ENCODE peak calls at places on chromosomes 7 and 10, in ten cellular contexts. One of them, this sample, is unnamed.

GRCh38 chr7:24025094-24025493 is 258.9 kb upstream of the NPY start:
- DNase-seq in HFF-Myc: no peak
- DNase-seq in CD8-positive, alpha-beta T cell: no peak
- DNase-seq in hepatocyte: no peak
- DNase-seq in prostate gland: no peak
- DNase-seq in fibroblast of lung: peak; percentile 44
- DNase-seq in coronary artery: no peak
- DNase-seq in AG04450: peak; percentile 29
- DNase-seq in GM23248: peak; percentile 2
- DNase-seq in choroid plexus epithelial cell: peak; percentile 27
- DNase-seq in this sample: peak; percentile 13

GRCh38 chr7:21967500-21968099 is 21.9 kb upstream of the CDCA7L start:
- DNase-seq in HFF-Myc: no peak
- DNase-seq in CD8-positive, alpha-beta T cell: peak; percentile 21
- DNase-seq in hepatocyte: no peak
- DNase-seq in prostate gland: no peak
- DNase-seq in fibroblast of lung: peak; percentile 11
- DNase-seq in coronary artery: no peak
- DNase-seq in AG04450: no peak
- DNase-seq in GM23248: no peak
- DNase-seq in choroid plexus epithelial cell: peak; percentile 83
- DNase-seq in this sample: no peak

GRCh38 chr10:45376364-45376801 is 2.4 kb downstream of the ALOX5 start:
- DNase-seq in HFF-Myc: no peak
- DNase-seq in CD8-positive, alpha-beta T cell: no peak
- DNase-seq in hepatocyte: peak; percentile 39
- DNase-seq in prostate gland: no peak
- DNase-seq in fibroblast of lung: no peak
- DNase-seq in coronary artery: no peak
- DNase-seq in AG04450: no peak
- DNase-seq in GM23248: no peak
- DNase-seq in choroid plexus epithelial cell: no peak
- DNase-seq in this sample: no peak

GRCh38 chr7:78020131-78020873 is 221.7 kb downstream of the PHTF2 start:
- DNase-seq in HFF-Myc: peak; percentile 70
- DNase-seq in CD8-positive, alpha-beta T cell: peak; percentile 18
- DNase-seq in hepatocyte: peak; percentile 85
- DNase-seq in prostate gland: peak; percentile 75
- DNase-seq in fibroblast of lung: peak; percentile 77
- DNase-seq in coronary artery: peak; percentile 76
- DNase-seq in AG04450: peak; percentile 72
- DNase-seq in GM23248: peak; percentile 92
- DNase-seq in choroid plexus epithelial cell: peak; percentile 91
- DNase-seq in this sample: peak; percentile 59

GRCh38 chr10:63699785-63700184 is 178.6 kb downstream of the REEP3 start:
- DNase-seq in HFF-Myc: no peak
- DNase-seq in CD8-positive, alpha-beta T cell: no peak
- DNase-seq in hepatocyte: no peak
- DNase-seq in prostate gland: no peak
- DNase-seq in fibroblast of lung: peak; percentile 75
- DNase-seq in coronary artery: no peak
- DNase-seq in AG04450: no peak
- DNase-seq in GM23248: peak; percentile 76
- DNase-seq in choroid plexus epithelial cell: peak; percentile 76
- DNase-seq in this sample: no peak

GRCh38 chr7:107972986-107973385 is 30.0 kb downstream of the LAMB1 start:
- DNase-seq in HFF-Myc: no peak
- DNase-seq in CD8-positive, alpha-beta T cell: no peak
- DNase-seq in hepatocyte: no peak
- DNase-seq in prostate gland: peak; percentile 59
- DNase-seq in fibroblast of lung: no peak
- DNase-seq in coronary artery: no peak
- DNase-seq in AG04450: no peak
- DNase-seq in GM23248: no peak
- DNase-seq in choroid plexus epithelial cell: peak; percentile 60
- DNase-seq in this sample: no peak

GRCh38 chr10:133318494-133319127 is 9.9 kb downstream of the ZNF511 start:
- DNase-seq in HFF-Myc: no peak
- DNase-seq in CD8-positive, alpha-beta T cell: peak; percentile 73
- DNase-seq in hepatocyte: peak; percentile 83
- DNase-seq in prostate gland: no peak
- DNase-seq in fibroblast of lung: peak; percentile 46
- DNase-seq in coronary artery: no peak
- DNase-seq in AG04450: no peak
- DNase-seq in GM23248: peak; percentile 77
- DNase-seq in choroid plexus epithelial cell: peak; percentile 60
- DNase-seq in this sample: no peak

GRCh38 chr10:7950981-7951847 is 103.3 kb upstream of the GATA3 start:
- DNase-seq in HFF-Myc: no peak
- DNase-seq in CD8-positive, alpha-beta T cell: no peak
- DNase-seq in hepatocyte: no peak
- DNase-seq in prostate gland: no peak
- DNase-seq in fibroblast of lung: peak; percentile 59
- DNase-seq in coronary artery: no peak
- DNase-seq in AG04450: peak; percentile 59
- DNase-seq in GM23248: peak; percentile 42
- DNase-seq in choroid plexus epithelial cell: peak; percentile 37
- DNase-seq in this sample: no peak

GRCh38 chr7:73972614-73973013 is 55.4 kb upstream of the ELN start:
- DNase-seq in HFF-Myc: no peak
- DNase-seq in CD8-positive, alpha-beta T cell: no peak
- DNase-seq in hepatocyte: no peak
- DNase-seq in prostate gland: no peak
- DNase-seq in fibroblast of lung: no peak
- DNase-seq in coronary artery: no peak
- DNase-seq in AG04450: no peak
- DNase-seq in GM23248: no peak
- DNase-seq in choroid plexus epithelial cell: no peak
- DNase-seq in this sample: no peak

GRCh38 chr7:155448632-155449007 is 9.3 kb upstream of the EN2 start:
- DNase-seq in HFF-Myc: no peak
- DNase-seq in CD8-positive, alpha-beta T cell: no peak
- DNase-seq in hepatocyte: no peak
- DNase-seq in prostate gland: no peak
- DNase-seq in fibroblast of lung: no peak
- DNase-seq in coronary artery: no peak
- DNase-seq in AG04450: no peak
- DNase-seq in GM23248: no peak
- DNase-seq in choroid plexus epithelial cell: no peak
- DNase-seq in this sample: no peak
- H3K4me3 ChIP-seq in HFF-Myc: no peak overlapping the region
- H3K4me3 ChIP-seq in CD8-positive, alpha-beta T cell: no peak overlapping the region
- H3K4me3 ChIP-seq in hepatocyte: no peak overlapping the region
- H3K4me3 ChIP-seq in prostate gland: no peak overlapping the region
- H3K4me3 ChIP-seq in fibroblast of lung: no peak overlapping the region
- H3K4me3 ChIP-seq in coronary artery: no peak overlapping the region
- H3K4me3 ChIP-seq in AG04450: no peak overlapping the region
- H3K4me3 ChIP-seq in GM23248: no peak overlapping the region
- H3K4me3 ChIP-seq in choroid plexus epithelial cell: no peak overlapping the region
- H3K4me3 ChIP-seq in this sample: no peak overlapping the region

GRCh38 chr7:1665721-1666250 is 4.3 kb upstream of the ELFN1 start:
- DNase-seq in HFF-Myc: no peak
- DNase-seq in CD8-positive, alpha-beta T cell: no peak
- DNase-seq in hepatocyte: peak; percentile 49
- DNase-seq in prostate gland: no peak
- DNase-seq in fibroblast of lung: peak; percentile 38
- DNase-seq in coronary artery: peak; percentile 57
- DNase-seq in AG04450: no peak
- DNase-seq in GM23248: peak; percentile 65
- DNase-seq in choroid plexus epithelial cell: peak; percentile 18
- DNase-seq in this sample: no peak
- H3K4me3 ChIP-seq in HFF-Myc: peak overlapping the region; percentile 7
- H3K4me3 ChIP-seq in CD8-positive, alpha-beta T cell: peak overlapping the region; percentile 19
- H3K4me3 ChIP-seq in hepatocyte: no peak overlapping the region
- H3K4me3 ChIP-seq in prostate gland: peak overlapping the region; percentile 31
- H3K4me3 ChIP-seq in fibroblast of lung: no peak overlapping the region
- H3K4me3 ChIP-seq in coronary artery: peak overlapping the region; percentile 80
- H3K4me3 ChIP-seq in AG04450: peak overlapping the region; percentile 20
- H3K4me3 ChIP-seq in GM23248: peak overlapping the region; percentile 67
- H3K4me3 ChIP-seq in choroid plexus epithelial cell: peak overlapping the region; percentile 14
- H3K4me3 ChIP-seq in this sample: peak overlapping the region; percentile 54

GRCh38 chr7:111029574-111030357 is 61.2 kb upstream of the LRRN3 start:
- DNase-seq in HFF-Myc: peak; percentile 12
- DNase-seq in CD8-positive, alpha-beta T cell: peak; percentile 42
- DNase-seq in hepatocyte: peak; percentile 33
- DNase-seq in prostate gland: no peak
- DNase-seq in fibroblast of lung: peak; percentile 64
- DNase-seq in coronary artery: no peak
- DNase-seq in AG04450: no peak
- DNase-seq in GM23248: peak; percentile 55
- DNase-seq in choroid plexus epithelial cell: peak; percentile 64
- DNase-seq in this sample: no peak
- H3K4me3 ChIP-seq in HFF-Myc: no peak overlapping the region
- H3K4me3 ChIP-seq in CD8-positive, alpha-beta T cell: no peak overlapping the region
- H3K4me3 ChIP-seq in hepatocyte: no peak overlapping the region
- H3K4me3 ChIP-seq in prostate gland: no peak overlapping the region
- H3K4me3 ChIP-seq in fibroblast of lung: no peak overlapping the region
- H3K4me3 ChIP-seq in coronary artery: no peak overlapping the region
- H3K4me3 ChIP-seq in AG04450: no peak overlapping the region
- H3K4me3 ChIP-seq in GM23248: peak overlapping the region; percentile 2
- H3K4me3 ChIP-seq in choroid plexus epithelial cell: no peak overlapping the region
- H3K4me3 ChIP-seq in this sample: no peak overlapping the region

GRCh38 chr7:44891791-44892190 is 6.5 kb upstream of the PURB start:
- DNase-seq in HFF-Myc: no peak
- DNase-seq in CD8-positive, alpha-beta T cell: no peak
- DNase-seq in hepatocyte: no peak
- DNase-seq in prostate gland: no peak
- DNase-seq in fibroblast of lung: no peak
- DNase-seq in coronary artery: no peak
- DNase-seq in AG04450: no peak
- DNase-seq in GM23248: no peak
- DNase-seq in choroid plexus epithelial cell: no peak
- DNase-seq in this sample: no peak

GRCh38 chr7:44898059-44898458 is 12.7 kb upstream of the PURB start:
- DNase-seq in HFF-Myc: no peak
- DNase-seq in CD8-positive, alpha-beta T cell: no peak
- DNase-seq in hepatocyte: no peak
- DNase-seq in prostate gland: no peak
- DNase-seq in fibroblast of lung: no peak
- DNase-seq in coronary artery: no peak
- DNase-seq in AG04450: no peak
- DNase-seq in GM23248: no peak
- DNase-seq in choroid plexus epithelial cell: no peak
- DNase-seq in this sample: no peak

GRCh38 chr7:44894881-44895600 is 9.7 kb upstream of the PURB start:
- DNase-seq in HFF-Myc: no peak
- DNase-seq in CD8-positive, alpha-beta T cell: no peak
- DNase-seq in hepatocyte: no peak
- DNase-seq in prostate gland: no peak
- DNase-seq in fibroblast of lung: no peak
- DNase-seq in coronary artery: no peak
- DNase-seq in AG04450: no peak
- DNase-seq in GM23248: no peak
- DNase-seq in choroid plexus epithelial cell: no peak
- DNase-seq in this sample: peak; percentile 73

GRCh38 chr7:44893710-44894135 is 8.4 kb upstream of the PURB start:
- DNase-seq in HFF-Myc: no peak
- DNase-seq in CD8-positive, alpha-beta T cell: no peak
- DNase-seq in hepatocyte: no peak
- DNase-seq in prostate gland: no peak
- DNase-seq in fibroblast of lung: no peak
- DNase-seq in coronary artery: no peak
- DNase-seq in AG04450: no peak
- DNase-seq in GM23248: no peak
- DNase-seq in choroid plexus epithelial cell: peak; percentile 15
- DNase-seq in this sample: no peak

DNA sequence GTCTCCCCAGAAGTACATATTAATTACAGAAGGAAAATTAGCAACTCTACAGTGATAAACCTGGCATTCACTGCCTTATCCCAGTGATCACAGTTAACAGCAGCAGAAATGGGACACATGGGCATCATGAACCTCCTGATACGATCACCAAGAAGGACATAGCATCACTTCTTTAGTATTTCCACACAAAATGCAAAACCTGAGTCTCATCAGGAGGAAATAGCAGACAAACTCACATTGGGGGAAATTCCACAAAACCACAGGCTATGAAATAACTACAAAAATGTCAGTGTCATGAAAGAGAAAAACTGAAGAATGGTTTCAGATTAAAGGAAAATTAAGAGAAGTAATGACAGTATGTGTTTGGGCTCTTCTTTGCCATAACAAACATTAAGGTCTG is 12.0 kb upstream of the PURB start:
- DNase-seq in HFF-Myc: no peak
- DNase-seq in CD8-positive, alpha-beta T cell: no peak
- DNase-seq in hepatocyte: no peak
- DNase-seq in prostate gland: no peak
- DNase-seq in fibroblast of lung: no peak
- DNase-seq in coronary artery: no peak
- DNase-seq in AG04450: no peak
- DNase-seq in GM23248: no peak
- DNase-seq in choroid plexus epithelial cell: peak; percentile 55
- DNase-seq in this sample: no peak
- H3K4me3 ChIP-seq in HFF-Myc: no peak overlapping the region
- H3K4me3 ChIP-seq in CD8-positive, alpha-beta T cell: no peak overlapping the region
- H3K4me3 ChIP-seq in hepatocyte: no peak overlapping the region
- H3K4me3 ChIP-seq in prostate gland: no peak overlapping the region
- H3K4me3 ChIP-seq in fibroblast of lung: no peak overlapping the region
- H3K4me3 ChIP-seq in coronary artery: no peak overlapping the region
- H3K4me3 ChIP-seq in AG04450: no peak overlapping the region
- H3K4me3 ChIP-seq in GM23248: no peak overlapping the region
- H3K4me3 ChIP-seq in choroid plexus epithelial cell: no peak overlapping the region
- H3K4me3 ChIP-seq in this sample: no peak overlapping the region

GRCh38 chr10:5447071-5447470 is 34.7 kb downstream of the NET1 start:
- DNase-seq in HFF-Myc: no peak
- DNase-seq in CD8-positive, alpha-beta T cell: no peak
- DNase-seq in hepatocyte: no peak
- DNase-seq in prostate gland: no peak
- DNase-seq in fibroblast of lung: peak; percentile 57
- DNase-seq in coronary artery: no peak
- DNase-seq in AG04450: no peak
- DNase-seq in GM23248: peak; percentile 75
- DNase-seq in choroid plexus epithelial cell: peak; percentile 46
- DNase-seq in this sample: no peak
- H3K4me3 ChIP-seq in HFF-Myc: peak overlapping the region; percentile 58
- H3K4me3 ChIP-seq in CD8-positive, alpha-beta T cell: peak overlapping the region; percentile 54
- H3K4me3 ChIP-seq in hepatocyte: peak overlapping the region; percentile 44
- H3K4me3 ChIP-seq in prostate gland: peak overlapping the region; percentile 60
- H3K4me3 ChIP-seq in fibroblast of lung: peak overlapping the region; percentile 95
- H3K4me3 ChIP-seq in coronary artery: peak overlapping the region; percentile 73
- H3K4me3 ChIP-seq in AG04450: peak overlapping the region; percentile 84
- H3K4me3 ChIP-seq in GM23248: peak overlapping the region; percentile 79
- H3K4me3 ChIP-seq in choroid plexus epithelial cell: peak overlapping the region; percentile 71
- H3K4me3 ChIP-seq in this sample: peak overlapping the region; percentile 67

GRCh38 chr7:43396193-43396747 is 186.6 kb upstream of the STK17A start:
- DNase-seq in HFF-Myc: no peak
- DNase-seq in CD8-positive, alpha-beta T cell: no peak
- DNase-seq in hepatocyte: no peak
- DNase-seq in prostate gland: no peak
- DNase-seq in fibroblast of lung: no peak
- DNase-seq in coronary artery: no peak
- DNase-seq in AG04450: no peak
- DNase-seq in GM23248: no peak
- DNase-seq in choroid plexus epithelial cell: no peak
- DNase-seq in this sample: no peak
- H3K4me3 ChIP-seq in HFF-Myc: no peak overlapping the region
- H3K4me3 ChIP-seq in CD8-positive, alpha-beta T cell: no peak overlapping the region
- H3K4me3 ChIP-seq in hepatocyte: no peak overlapping the region
- H3K4me3 ChIP-seq in prostate gland: no peak overlapping the region
- H3K4me3 ChIP-seq in fibroblast of lung: no peak overlapping the region
- H3K4me3 ChIP-seq in coronary artery: no peak overlapping the region
- H3K4me3 ChIP-seq in AG04450: no peak overlapping the region
- H3K4me3 ChIP-seq in GM23248: no peak overlapping the region
- H3K4me3 ChIP-seq in choroid plexus epithelial cell: no peak overlapping the region
- H3K4me3 ChIP-seq in this sample: no peak overlapping the region